ENCODE peak calls at places on chromosomes 13 and 19, in eight cellular contexts. U, C, W, Y, R, G, S and K are unnamed samples.

GRCh38 chr13:107819071-107819470 is 396.3 kb downstream of the LIG4 start:
- DNase-seq in R (no peak), U (no peak), S (no peak), W (peak; percentile 82), G (no peak), Y (no peak), C (no peak), K (no peak)

GRCh38 chr19:38142176-38143035 is 81.6 kb downstream of the DPF1 start:
- DNase-seq in G (peak; percentile 67), C (peak; percentile 81), S (peak; percentile 83), R (peak; percentile 78), W (peak; percentile 31), Y (peak; percentile 70), U (peak; percentile 64), K (peak; percentile 38)

GRCh38 chr19:48501961-48502719 is 9.5 kb downstream of the LMTK3 start:
- DNase-seq in Y (peak; percentile 90), G (no peak), C (no peak), W (peak; percentile 92), U (peak; percentile 93), S (peak; percentile 91), R (peak; percentile 96), K (peak; percentile 91)

GRCh38 chr13:43569688-43570087 is 217.1 kb downstream of the ENOX1 start:
- DNase-seq in S (no peak), G (no peak), U (no peak), Y (no peak), R (no peak), C (no peak), W (no peak), K (no peak)

GRCh38 chr13:95536629-95537241 is 15.8 kb upstream of the CLDN10 start:
- DNase-seq in S (no peak), G (no peak), Y (no peak), R (no peak), U (no peak), W (peak; percentile 67), C (no peak), K (no peak)

GRCh38 chr13:114112826-114113322 is 19.5 kb downstream of the RASA3 start:
- DNase-seq in R (no peak), G (peak; percentile 5), Y (peak; percentile 4), U (no peak), S (peak; percentile 24), C (peak; percentile 18), W (no peak), K (no peak)

GRCh38 chr13:100245099-100245498 is 156.2 kb downstream of the PCCA start:
- DNase-seq in U (no peak), R (no peak), Y (no peak), W (no peak), G (no peak), C (no peak), S (no peak), K (no peak)

GRCh38 chr19:52991484-52991883 is 22.2 kb upstream of the ERVV-1 start:
- DNase-seq in W (peak; percentile 98), S (no peak), Y (peak; percentile 32), G (no peak), C (no peak), R (no peak), U (no peak), K (no peak)

GRCh38 chr13:112057736-112058518 is 9.0 kb upstream of the SOX1 start:
- DNase-seq in S (no peak), R (no peak), U (no peak), W (no peak), C (no peak), Y (no peak), G (no peak), K (peak; percentile 57)

GRCh38 chr13:62525652-62526051 is 1110.0 kb upstream of the PCDH20 start:
- DNase-seq in C (no peak), S (no peak), U (no peak), W (no peak), R (no peak), Y (no peak), G (no peak), K (no peak)

GRCh38 chr13:24131749-24132148 is 28.8 kb upstream of the SPATA13 start:
- DNase-seq in S (no peak), R (no peak), G (no peak), C (no peak), Y (no peak), W (no peak), U (no peak), K (no peak)

GRCh38 chr13:33676700-33677048 is 141.3 kb upstream of the RFC3 start:
- DNase-seq in G (peak; percentile 37), R (peak; percentile 9), U (no peak), Y (peak; percentile 75), C (no peak), S (peak; percentile 44), W (peak; percentile 65), K (no peak)

DNA sequence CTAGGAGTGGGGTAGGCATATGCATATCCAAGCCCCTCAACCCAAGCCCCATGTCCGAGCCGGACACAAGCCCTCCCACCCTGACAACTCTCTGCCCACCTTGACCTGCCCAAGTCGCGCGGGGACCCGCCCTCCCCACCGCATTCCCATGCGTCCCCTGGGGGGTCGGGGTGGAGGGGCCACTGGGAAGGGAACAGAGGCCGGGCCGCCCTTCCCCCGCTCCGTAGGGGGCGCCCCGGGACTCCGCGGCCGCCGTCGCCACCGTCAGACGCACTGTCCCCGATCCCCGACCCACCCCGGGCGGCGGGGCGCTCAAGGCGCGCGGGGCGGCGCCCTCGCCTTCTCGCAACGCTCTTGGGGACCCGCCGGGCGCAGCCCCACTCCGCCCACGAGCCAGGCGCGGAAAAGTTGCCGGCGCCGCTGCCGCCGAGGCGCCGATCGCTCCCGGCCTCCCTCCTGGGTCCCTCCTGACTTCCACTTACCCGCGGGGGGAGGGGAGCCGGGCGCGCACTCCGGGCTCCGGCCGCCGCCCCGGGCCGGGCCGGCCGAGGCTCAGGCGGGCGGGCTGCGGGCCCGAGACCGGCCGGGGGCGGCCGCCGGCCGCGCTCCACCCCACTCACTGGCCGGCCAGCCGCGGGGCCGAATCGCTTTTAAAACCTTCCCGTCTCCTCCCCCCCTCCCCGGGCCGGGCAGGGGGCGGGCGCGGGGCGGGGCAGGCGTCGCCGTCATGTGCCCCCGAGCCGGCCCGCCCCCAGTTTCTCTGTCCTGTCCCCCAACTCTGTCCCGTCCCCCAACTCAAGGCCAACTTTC is 34.4 kb upstream of the NANOS3 start:
- DNase-seq in C (peak; percentile 92), U (peak; percentile 62), Y (peak; percentile 88), G (peak; percentile 91), R (peak; percentile 74), S (peak; percentile 62), W (peak; percentile 83), K (no peak)
- TF ChIP-seq CTCF in C (no peak), U (no peak), Y (no peak), G (no peak), R (no peak), S (peak; percentile 25), W (no peak), K (peak; percentile 39)

DNA sequence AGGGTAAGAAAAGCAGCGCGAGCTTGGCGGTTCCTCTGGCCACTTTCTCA is at the start of gene DMRTC2:
- DNase-seq in R (no peak), W (no peak), Y (no peak), U (no peak), C (no peak), G (no peak), S (no peak), K (no peak)
- TF ChIP-seq CTCF in R (no peak), W (no peak), Y (no peak), U (no peak), C (no peak), G (no peak), S (no peak), K (no peak)

GRCh38 chr13:20127263-20127562 is 33.6 kb downstream of the GJA3 start:
- DNase-seq in U (no peak), R (no peak), G (no peak), S (no peak), C (no peak), Y (no peak), W (no peak), K (no peak)

GRCh38 chr13:20129076-20129475 is 31.8 kb downstream of the GJA3 start:
- DNase-seq in C (no peak), S (no peak), R (no peak), W (no peak), U (no peak), G (no peak), Y (no peak), K (no peak)

GRCh38 chr13:20128459-20128927 is 32.4 kb downstream of the GJA3 start:
- DNase-seq in Y (peak; percentile 32), S (peak; percentile 38), C (no peak), U (no peak), R (peak; percentile 21), W (peak; percentile 50), G (no peak), K (peak; percentile 21)

GRCh38 chr13:20126460-20127262 is 34.2 kb downstream of the GJA3 start:
- DNase-seq in R (no peak), U (no peak), W (no peak), G (no peak), C (no peak), Y (no peak), S (no peak), K (no peak)

GRCh38 chr13:20127563-20128458 is 33.0 kb downstream of the GJA3 start:
- DNase-seq in Y (peak; percentile 76), C (peak; percentile 74), S (peak; percentile 83), R (peak; percentile 68), W (peak; percentile 66), U (peak; percentile 62), G (peak; percentile 72), K (peak; percentile 57)
- TF ChIP-seq CTCF in Y (peak; percentile 35), C (no peak), S (peak; percentile 87), R (peak; percentile 9), W (peak; percentile 72), U (no peak), G (peak; percentile 42), K (peak; percentile 54)

GRCh38 chr19:10862561-10863106 is 8.7 kb upstream of the CARM1 start:
- DNase-seq in S (no peak), R (no peak), Y (no peak), W (no peak), C (no peak), U (no peak), G (no peak), K (no peak)

GRCh38 chr19:10863107-10863700 is 8.1 kb upstream of the CARM1 start:
- DNase-seq in C (peak; percentile 53), S (no peak), W (peak; percentile 32), G (peak; percentile 33), Y (peak; percentile 24), R (peak; percentile 25), U (no peak), K (no peak)

GRCh38 chr19:10858204-10858828 is 10.1 kb downstream of the C19orf38 start:
- DNase-seq in U (peak; percentile 43), Y (no peak), C (no peak), S (no peak), G (no peak), R (peak; percentile 59), W (peak; percentile 42), K (no peak)

GRCh38 chr19:10864538-10864899 is 6.8 kb upstream of the CARM1 start:
- DNase-seq in C (peak; percentile 92), G (peak; percentile 86), W (peak; percentile 90), R (peak; percentile 91), U (peak; percentile 89), S (peak; percentile 87), Y (peak; percentile 84), K (peak; percentile 68)

DNA sequence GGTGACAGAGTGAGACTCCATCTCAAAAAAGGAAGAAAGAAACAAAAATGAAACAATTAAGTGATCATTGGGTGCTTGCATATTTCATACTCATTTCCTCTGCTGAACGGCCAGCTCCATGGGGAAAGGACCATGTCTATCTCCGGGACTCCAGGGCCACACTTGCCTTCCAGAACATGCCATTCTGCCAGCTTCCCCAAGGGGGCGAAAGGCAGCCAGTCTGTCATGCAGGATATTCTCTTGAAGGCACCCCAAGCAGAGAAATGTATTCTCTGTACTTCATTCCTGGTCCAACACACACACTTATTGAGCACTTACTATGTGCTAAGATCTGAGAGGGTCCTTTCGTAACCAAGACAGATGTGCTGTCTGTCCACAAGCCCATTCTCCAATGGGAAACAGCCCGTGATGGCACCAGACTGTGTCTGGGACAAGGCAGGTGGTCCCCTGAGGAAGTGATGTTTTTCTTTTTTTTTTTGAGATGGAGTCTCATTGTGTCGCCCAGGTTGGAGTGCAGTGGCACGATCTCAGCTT is 10.2 kb upstream of the CARM1 start:
- DNase-seq in W (peak; percentile 52), C (no peak), G (no peak), S (peak; percentile 61), U (no peak), R (peak; percentile 33), Y (no peak), K (no peak)
- TF ChIP-seq CTCF in W (peak; percentile 61), C (no peak), G (peak; percentile 22), S (peak; percentile 60), U (peak; percentile 63), R (peak; percentile 31), Y (peak; percentile 41), K (peak; percentile 49)